ENCODE peak calls at places on chromosomes 2 and 18, in six cellular contexts. B, D, N, R, U and W are unnamed samples.

GRCh38 chr2:128276878-128277675 is 41.6 kb downstream of the HS6ST1 start:
- DNase-seq in R (no peak), U (no peak), N (no peak), B (no peak), D (no peak), W (no peak)

GRCh38 chr18:75378674-75379315 is 48.7 kb downstream of the SMIM21 start:
- DNase-seq in U (no peak), B (no peak), R (no peak), N (no peak), D (no peak), W (no peak)

GRCh38 chr2:25378731-25379490 is 37.2 kb upstream of the DNMT3A start:
- DNase-seq in N (no peak), U (no peak), B (no peak), D (no peak), R (no peak), W (no peak)

GRCh38 chr2:3584608-3585007 is 9.5 kb downstream of the RPS7 start:
- DNase-seq in U (no peak), B (no peak), R (no peak), N (no peak), D (no peak), W (no peak)

GRCh38 chr2:274503-274902 is 9.8 kb downstream of the ACP1 start:
- DNase-seq in D (no peak), N (no peak), U (no peak), B (no peak), R (no peak), W (no peak)

GRCh38 chr2:180905002-180905401 is 75.4 kb upstream of the UBE2E3 start:
- DNase-seq in R (no peak), D (no peak), B (no peak), U (no peak), N (no peak), W (no peak)

GRCh38 chr18:80145191-80145799 is 36.2 kb downstream of the ADNP2 start:
- DNase-seq in R (no peak), D (no peak), B (no peak), N (no peak), U (no peak), W (no peak)

GRCh38 chr2:236794074-236794473 is 224.4 kb downstream of the ACKR3 start:
- DNase-seq in U (no peak), R (no peak), N (no peak), D (no peak), B (no peak), W (no peak)

GRCh38 chr18:78813898-78814297 is 165.7 kb upstream of the SALL3 start:
- DNase-seq in B (no peak), R (no peak), N (no peak), U (no peak), D (no peak), W (no peak)

GRCh38 chr2:70626254-70626990 is 72.8 kb upstream of the TGFA start:
- DNase-seq in N (no peak), U (no peak), D (peak; percentile 22), B (no peak), R (no peak), W (no peak)

GRCh38 chr2:235639387-235639786 is 145.5 kb downstream of the AGAP1 start:
- DNase-seq in N (no peak), U (no peak), B (no peak), R (no peak), D (no peak), W (no peak)

GRCh38 chr18:54606835-54607212 is 15.8 kb downstream of the DYNAP start:
- DNase-seq in B (no peak), R (no peak), D (no peak), U (no peak), N (no peak), W (no peak)

GRCh38 chr2:188810591-188810990 is 163.6 kb upstream of the COL3A1 start:
- DNase-seq in N (no peak), B (no peak), D (no peak), R (no peak), U (no peak), W (no peak)

GRCh38 chr2:203650860-203651613 is 55.4 kb upstream of the CD28 start:
- DNase-seq in U (peak; percentile 98), N (no peak), D (peak; percentile 26), R (no peak), B (no peak), W (no peak)

GRCh38 chr2:28952806-28953190 is 28.3 kb upstream of the TOGARAM2 start:
- DNase-seq in D (peak; percentile 39), R (no peak), B (no peak), N (no peak), U (no peak), W (no peak)

GRCh38 chr2:28949190-28949589 is 31.9 kb upstream of the TOGARAM2 start:
- DNase-seq in N (no peak), R (no peak), B (no peak), U (no peak), D (no peak), W (no peak)

GRCh38 chr2:28950941-28951630 is 30.0 kb upstream of the TOGARAM2 start:
- DNase-seq in D (no peak), R (no peak), U (no peak), B (no peak), N (no peak), W (no peak)

GRCh38 chr2:28949617-28950305 is 31.3 kb upstream of the TOGARAM2 start:
- DNase-seq in D (peak; percentile 29), B (no peak), N (no peak), R (no peak), U (peak; percentile 29), W (no peak)

GRCh38 chr2:28951910-28952805 is 28.9 kb upstream of the TOGARAM2 start:
- DNase-seq in N (no peak), D (no peak), U (peak; percentile 85), B (no peak), R (no peak), W (no peak)
- TF ChIP-seq POLR2AphosphoS5 in N (no peak), D (no peak), U (no peak), B (no peak), R (no peak), W (no peak)

GRCh38 chr18:7727381-7728076 is 160.4 kb downstream of the PTPRM start:
- DNase-seq in D (no peak), B (no peak), N (no peak), U (no peak), R (no peak), W (no peak)
- TF ChIP-seq TAF1 in D (no peak), B (no peak), N (no peak), U (no peak), R (no peak), W (no peak)

DNA sequence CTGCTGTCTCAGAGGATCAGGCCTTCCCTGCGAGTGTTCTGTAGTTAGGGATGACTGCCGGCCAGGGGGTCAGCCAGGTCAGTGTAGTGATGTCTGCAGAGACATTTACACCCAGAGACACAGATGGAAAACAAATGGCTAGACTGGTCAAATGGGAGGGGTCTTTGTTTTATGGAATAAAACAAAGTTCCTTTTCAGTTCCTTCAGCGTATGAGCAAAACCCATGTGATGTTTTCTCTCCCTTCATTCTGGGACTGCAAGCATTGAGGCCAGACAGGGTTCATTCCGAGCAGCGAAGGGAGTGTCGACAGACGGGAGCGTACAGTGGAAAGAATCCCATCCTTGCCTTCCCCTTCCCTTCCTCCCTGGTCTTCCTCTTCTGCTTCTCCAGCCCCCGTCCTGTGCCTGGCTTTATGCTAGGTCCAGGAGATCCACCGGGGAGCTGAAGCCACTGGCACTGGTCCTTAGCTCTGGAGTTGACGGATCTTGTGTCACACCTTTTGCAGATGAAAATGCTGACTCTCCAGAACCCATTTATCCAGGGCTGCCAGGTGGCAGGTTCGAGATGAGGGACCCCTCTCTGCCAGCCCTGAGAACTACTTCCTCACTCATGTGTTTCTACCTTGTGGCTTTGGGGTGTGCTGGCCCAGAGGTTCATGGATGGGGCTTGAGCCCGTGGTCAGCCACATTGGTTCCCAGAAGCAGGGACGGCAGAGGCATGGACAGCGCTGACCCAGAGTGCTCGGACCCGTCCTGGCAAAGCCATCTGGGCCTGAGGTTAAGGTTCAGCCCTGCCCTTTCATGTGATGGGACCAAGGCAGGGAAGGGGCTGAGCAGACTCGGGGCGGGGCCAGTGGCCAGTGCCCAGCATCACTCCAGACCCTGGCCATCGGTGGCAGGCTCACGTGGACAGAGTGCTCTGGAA is 24.2 kb downstream of the ITGB1BP1 start:
- DNase-seq in U (no peak), D (no peak), N (no peak), R (no peak), B (no peak), W (no peak)
- TF ChIP-seq POLR2A in U (no peak), D (no peak), N (no peak), R (no peak), B (no peak), W (no peak)

GRCh38 chr2:1653137-1653789 is 91.1 kb downstream of the PXDN start:
- DNase-seq in N (no peak), U (no peak), D (no peak), R (no peak), B (no peak), W (no peak)
- TF ChIP-seq POLR2AphosphoS5 in N (no peak), U (no peak), D (no peak), R (no peak), B (no peak), W (no peak)

DNA sequence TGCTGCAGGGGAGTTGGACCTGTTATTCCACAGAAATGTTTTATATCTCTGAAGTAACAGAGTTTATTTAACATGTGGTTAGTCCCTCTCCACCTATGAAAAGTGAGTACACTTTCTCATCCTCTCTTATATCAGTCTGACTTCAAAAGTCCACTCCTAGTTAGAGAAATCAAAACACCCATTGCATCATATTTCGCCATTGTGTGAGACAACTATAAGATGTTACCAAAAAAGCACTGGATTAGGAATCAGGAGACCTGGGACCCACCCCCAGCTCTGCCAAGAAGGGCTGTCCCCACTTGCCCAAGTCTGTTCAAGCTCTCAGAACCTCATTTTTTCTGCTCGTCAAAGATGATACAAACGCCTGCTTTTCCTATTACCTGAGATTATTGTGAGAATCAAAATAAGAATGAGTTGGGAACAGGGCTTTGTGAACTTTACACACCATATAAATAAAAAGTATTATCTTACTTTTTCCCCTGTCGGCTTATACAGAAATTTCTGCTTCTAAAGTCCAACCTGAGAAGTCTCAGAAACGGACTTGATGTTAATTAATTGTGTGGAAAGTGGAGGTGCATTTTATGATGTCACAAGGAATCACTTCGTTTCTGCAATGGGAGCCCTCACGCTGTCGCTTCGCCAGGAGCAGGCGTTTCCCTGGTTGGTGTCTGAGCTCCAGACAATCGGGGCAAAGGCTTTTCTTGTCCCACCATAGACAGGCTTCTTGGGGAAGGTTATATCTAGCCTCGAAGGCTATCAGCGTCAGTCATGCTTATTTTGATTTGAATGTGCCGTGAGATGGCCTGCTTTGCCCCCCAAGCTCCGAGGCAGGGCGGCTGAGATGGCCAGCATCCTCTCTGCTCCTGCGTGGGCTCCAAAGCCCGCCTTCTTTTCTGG is 89.6 kb upstream of the ZNF516 start:
- DNase-seq in U (no peak), B (no peak), R (no peak), D (no peak), N (no peak), W (no peak)
- TF ChIP-seq TAF1 in U (no peak), B (no peak), R (no peak), D (no peak), N (no peak), W (no peak)

DNA sequence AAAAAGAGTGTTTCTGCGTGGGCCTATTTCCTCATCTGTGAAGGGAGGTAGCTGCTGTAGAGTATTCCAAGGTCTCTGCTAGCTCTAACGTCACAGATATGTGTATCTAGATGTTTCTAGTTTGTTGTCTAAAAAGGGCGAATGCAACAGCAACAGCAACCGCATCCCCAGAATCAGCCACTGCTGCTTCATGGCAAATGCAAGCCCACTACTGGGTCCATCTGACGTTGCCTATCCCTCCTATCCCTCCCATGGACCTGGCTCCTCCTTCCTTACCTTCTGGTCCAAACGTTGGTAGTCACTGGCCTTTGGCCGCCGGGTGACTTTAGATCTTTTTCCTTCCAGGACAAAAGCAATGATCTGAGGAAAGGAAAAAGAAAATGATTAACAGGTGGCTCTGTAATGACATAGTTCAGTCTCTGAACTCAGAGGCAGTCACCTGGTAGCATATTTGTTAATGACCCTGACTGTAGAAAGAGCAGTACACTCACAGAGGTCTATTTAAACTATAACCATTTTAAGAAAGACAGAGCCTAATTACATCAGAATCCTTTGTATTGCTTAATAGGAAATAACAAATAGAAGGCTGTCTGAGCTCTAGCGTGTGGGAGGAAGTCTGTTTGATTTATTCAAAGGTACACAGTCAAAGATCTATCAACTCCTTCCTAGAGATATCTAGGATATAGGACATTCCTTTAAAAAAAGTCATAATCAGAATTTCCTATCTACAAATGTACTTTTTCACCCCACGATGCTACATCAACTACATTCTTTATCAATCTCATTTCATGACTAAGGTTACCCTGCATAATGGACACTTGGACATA is 2.9 kb downstream of the TGOLN2 start:
- DNase-seq in B (no peak), R (no peak), N (no peak), U (peak; percentile 99), D (no peak), W (no peak)
- TF ChIP-seq POLR2A in B (no peak), R (no peak), N (no peak), U (peak; percentile 76), D (no peak), W (no peak)